ENCODE peak calls at places on chromosomes 2 and 18, in eight cellular contexts. X is HT1080; V is foreskin keratinocyte; W is epithelial cell of esophagus; C is M059J; Y is ELR; O is activated T-helper 1 cell treated with anti-CD3 and anti-CD28 coated beads, Interleukin-12 subunit alpha, Interleukin-12 subunit beta, Interleukin-2, Interleukin-4 antibody, amounts not matched to agents 30 ng/mL and 10 ng/mL and 1 ng/mL, durations not matched to agents 14 hours and 24 hours and 36 hours; U is HEK293T. R is an unnamed sample.
A peak's percentile ranks its signal among the peaks of the same experiment; 100 is the strongest.

GRCh38 chr18:27685807-27686412 is 491.0 kb downstream of the CDH2 start:
- DNase-seq in X (peak; percentile 47), V (peak; percentile 22), W (peak; percentile 61), C (peak; percentile 48), Y (peak; percentile 69), O (no peak), U (peak; percentile 20), R (no peak)

GRCh38 chr2:206084468-206084869 is 1.5 kb downstream of the INO80D start:
- DNase-seq in X (peak; percentile 83), V (peak; percentile 78), W (peak; percentile 71), C (peak; percentile 88), Y (peak; percentile 88), O (peak; percentile 1), U (peak; percentile 54), R (peak; percentile 72)

GRCh38 chr2:235055891-235056516 is 104.2 kb downstream of the SH3BP4 start:
- DNase-seq in X (peak; percentile 25), V (peak; percentile 51), W (peak; percentile 67), C (peak; percentile 52), Y (peak; percentile 56), O (no peak), U (peak; percentile 51), R (no peak)

GRCh38 chr2:46886268-46887027 is 29.2 kb downstream of the MCFD2 start:
- DNase-seq in X (no peak), V (no peak), W (no peak), C (no peak), Y (no peak), O (no peak), U (no peak), R (no peak)

GRCh38 chr2:52135235-52135634 is 1103.3 kb upstream of the NRXN1 start:
- DNase-seq in X (no peak), V (no peak), W (peak; percentile 12), C (no peak), Y (no peak), O (no peak), U (no peak), R (no peak)

GRCh38 chr2:217307023-217307422 is 447.2 kb upstream of the TNP1 start:
- DNase-seq in X (peak; percentile 8), V (no peak), W (no peak), C (no peak), Y (no peak), O (no peak), U (no peak), R (no peak)

GRCh38 chr2:6196461-6196860 is 504.3 kb downstream of the SOX11 start:
- DNase-seq in X (no peak), V (no peak), W (no peak), C (no peak), Y (no peak), O (no peak), U (no peak), R (no peak)

GRCh38 chr18:56202567-56203136 is 435.7 kb downstream of the TXNL1 start:
- DNase-seq in X (no peak), V (no peak), W (no peak), C (no peak), Y (no peak), O (no peak), U (no peak), R (no peak)

GRCh38 chr2:195532628-195533271 is 124.3 kb upstream of the SLC39A10 start:
- DNase-seq in X (peak; percentile 27), V (no peak), W (no peak), C (peak; percentile 54), Y (peak; percentile 53), O (peak; percentile 28), U (no peak), R (no peak)

GRCh38 chr18:49008156-49008555 is 57.4 kb upstream of the SMAD7 start:
- DNase-seq in X (no peak), V (no peak), W (no peak), C (no peak), Y (no peak), O (no peak), U (no peak), R (no peak)

GRCh38 chr2:138327967-138328366 is 173.6 kb upstream of the SPOPL start:
- DNase-seq in X (no peak), V (no peak), W (no peak), C (peak; percentile 32), Y (no peak), O (no peak), U (no peak), R (no peak)

GRCh38 chr2:69169990-69170389 is 157.0 kb downstream of the ANTXR1 start:
- DNase-seq in X (peak; percentile 48), V (no peak), W (no peak), C (peak; percentile 93), Y (peak; percentile 72), O (no peak), U (no peak), R (peak; percentile 47)

GRCh38 chr2:136305517-136306192 is 187.7 kb upstream of the CXCR4 start:
- DNase-seq in X (peak; percentile 8), V (no peak), W (no peak), C (no peak), Y (no peak), O (peak; percentile 47), U (no peak), R (no peak)

GRCh38 chr2:207254526-207255464 is 89.0 kb upstream of the KLF7 start:
- DNase-seq in X (peak; percentile 56), V (no peak), W (peak; percentile 56), C (peak; percentile 83), Y (peak; percentile 76), O (no peak), U (no peak), R (no peak)

GRCh38 chr2:173287594-173287993 is 67.1 kb upstream of the CDCA7 start:
- DNase-seq in X (no peak), V (no peak), W (no peak), C (no peak), Y (no peak), O (no peak), U (no peak), R (no peak)

GRCh38 chr2:56287974-56288373 is 104.2 kb downstream of the CCDC85A start:
- DNase-seq in X (peak; percentile 75), V (peak; percentile 82), W (peak; percentile 6), C (peak; percentile 94), Y (peak; percentile 84), O (no peak), U (no peak), R (no peak)

GRCh38 chr2:165621086-165621560 is 151.6 kb downstream of the CSRNP3 start:
- DNase-seq in X (peak; percentile 40), V (no peak), W (peak; percentile 31), C (peak; percentile 50), Y (peak; percentile 22), O (no peak), U (no peak), R (no peak)

GRCh38 chr2:150320623-150321022 is 166.8 kb downstream of the RND3 start:
- DNase-seq in X (no peak), V (no peak), W (no peak), C (no peak), Y (no peak), O (no peak), U (no peak), R (no peak)

GRCh38 chr2:38907743-38908562 is 18.3 kb downstream of the ARHGEF33 start:
- DNase-seq in X (peak; percentile 53), V (no peak), W (no peak), C (peak; percentile 27), Y (peak; percentile 8), O (no peak), U (no peak), R (no peak)

GRCh38 chr18:69649678-69650077 is 249.0 kb downstream of the DOK6 start:
- DNase-seq in X (no peak), V (no peak), W (no peak), C (no peak), Y (no peak), O (no peak), U (no peak), R (no peak)

GRCh38 chr2:219045937-219046550 is 4.7 kb upstream of the CFAP65 start:
- DNase-seq in X (peak; percentile 27), V (no peak), W (peak; percentile 54), C (peak; percentile 33), Y (peak; percentile 35), O (no peak), U (peak; percentile 65), R (no peak)